ENCODE peak calls at places on chromosomes 11 and 22, in ten cellular contexts. One of them, this sample, is unnamed. For H3K4me1, the result is how much of the 10 kb centered on the place peaks cover.

GRCh38 chr11:68028802-68029475 is 1.5 kb upstream of the NDUFS8 start:
- DNase-seq in Panc1: no peak
- DNase-seq in GM23338: no peak
- DNase-seq in H9: no peak
- DNase-seq in neural progenitor cell: no peak
- DNase-seq in Peyer's patch: no peak
- DNase-seq in left ventricle myocardium inferior: no peak
- DNase-seq in astrocyte: no peak
- DNase-seq in body of pancreas: no peak
- DNase-seq in foreskin keratinocyte: no peak
- DNase-seq in this sample: no peak

GRCh38 chr11:8652140-8652539 is 30.3 kb downstream of the TRIM66 start:
- DNase-seq in Peyer's patch: no peak
- DNase-seq in neural progenitor cell: no peak
- DNase-seq in body of pancreas: no peak
- DNase-seq in left ventricle myocardium inferior: no peak
- DNase-seq in H9: no peak
- DNase-seq in Panc1: peak
- DNase-seq in GM23338: no peak
- DNase-seq in astrocyte: peak
- DNase-seq in foreskin keratinocyte: peak
- DNase-seq in this sample: no peak

GRCh38 chr22:44411226-44412135 is 86.6 kb downstream of the RTL6 start:
- DNase-seq in foreskin keratinocyte: no peak
- DNase-seq in Peyer's patch: peak
- DNase-seq in Panc1: no peak
- DNase-seq in neural progenitor cell: no peak
- DNase-seq in H9: peak
- DNase-seq in body of pancreas: no peak
- DNase-seq in left ventricle myocardium inferior: no peak
- DNase-seq in GM23338: no peak
- DNase-seq in astrocyte: no peak
- DNase-seq in this sample: no peak

GRCh38 chr11:33588056-33588455 is 112.6 kb downstream of the C11orf91 start:
- DNase-seq in foreskin keratinocyte: no peak
- DNase-seq in astrocyte: no peak
- DNase-seq in Panc1: no peak
- DNase-seq in body of pancreas: no peak
- DNase-seq in GM23338: peak
- DNase-seq in H9: no peak
- DNase-seq in neural progenitor cell: peak
- DNase-seq in left ventricle myocardium inferior: no peak
- DNase-seq in Peyer's patch: no peak
- DNase-seq in this sample: no peak

GRCh38 chr11:127345819-127346459 is 345.4 kb upstream of the KIRREL3 start:
- DNase-seq in Peyer's patch: no peak
- DNase-seq in GM23338: peak
- DNase-seq in neural progenitor cell: peak
- DNase-seq in left ventricle myocardium inferior: peak
- DNase-seq in foreskin keratinocyte: peak
- DNase-seq in Panc1: peak
- DNase-seq in H9: peak
- DNase-seq in body of pancreas: peak
- DNase-seq in astrocyte: peak
- DNase-seq in this sample: no peak

GRCh38 chr11:115092516-115092915 is 411.7 kb downstream of the CADM1 start:
- DNase-seq in neural progenitor cell: no peak
- DNase-seq in Panc1: no peak
- DNase-seq in GM23338: no peak
- DNase-seq in body of pancreas: no peak
- DNase-seq in left ventricle myocardium inferior: no peak
- DNase-seq in H9: no peak
- DNase-seq in astrocyte: no peak
- DNase-seq in Peyer's patch: no peak
- DNase-seq in foreskin keratinocyte: peak
- DNase-seq in this sample: no peak

GRCh38 chr11:1194977-1195689 is 27.7 kb upstream of the MUC5B start:
- DNase-seq in astrocyte: no peak
- DNase-seq in neural progenitor cell: no peak
- DNase-seq in left ventricle myocardium inferior: peak
- DNase-seq in foreskin keratinocyte: no peak
- DNase-seq in GM23338: no peak
- DNase-seq in body of pancreas: peak
- DNase-seq in Peyer's patch: peak
- DNase-seq in H9: no peak
- DNase-seq in Panc1: no peak
- DNase-seq in this sample: peak

GRCh38 chr11:108805030-108805429 is 140.2 kb downstream of the DDX10 start:
- DNase-seq in left ventricle myocardium inferior: no peak
- DNase-seq in Peyer's patch: no peak
- DNase-seq in Panc1: no peak
- DNase-seq in astrocyte: no peak
- DNase-seq in neural progenitor cell: no peak
- DNase-seq in GM23338: no peak
- DNase-seq in foreskin keratinocyte: no peak
- DNase-seq in H9: no peak
- DNase-seq in body of pancreas: no peak
- DNase-seq in this sample: no peak

GRCh38 chr11:128532016-128532570 is 55.3 kb downstream of the ETS1 start:
- DNase-seq in left ventricle myocardium inferior: no peak
- DNase-seq in Panc1: no peak
- DNase-seq in foreskin keratinocyte: peak
- DNase-seq in Peyer's patch: no peak
- DNase-seq in H9: no peak
- DNase-seq in GM23338: no peak
- DNase-seq in astrocyte: no peak
- DNase-seq in neural progenitor cell: no peak
- DNase-seq in body of pancreas: peak
- DNase-seq in this sample: no peak

GRCh38 chr22:25008666-25009065 is 56.1 kb downstream of the KIAA1671 start:
- DNase-seq in Panc1: no peak
- DNase-seq in astrocyte: no peak
- DNase-seq in GM23338: no peak
- DNase-seq in Peyer's patch: no peak
- DNase-seq in foreskin keratinocyte: peak
- DNase-seq in H9: no peak
- DNase-seq in body of pancreas: no peak
- DNase-seq in neural progenitor cell: no peak
- DNase-seq in left ventricle myocardium inferior: peak
- DNase-seq in this sample: no peak

GRCh38 chr22:40560994-40561515 is 75.5 kb downstream of the MRTFA start:
- DNase-seq in body of pancreas: no peak
- DNase-seq in H9: no peak
- DNase-seq in astrocyte: no peak
- DNase-seq in Peyer's patch: no peak
- DNase-seq in left ventricle myocardium inferior: no peak
- DNase-seq in Panc1: no peak
- DNase-seq in neural progenitor cell: no peak
- DNase-seq in GM23338: no peak
- DNase-seq in foreskin keratinocyte: no peak
- DNase-seq in this sample: no peak

GRCh38 chr11:86292912-86293606 is 9.0 kb upstream of the HIKESHI start:
- DNase-seq in left ventricle myocardium inferior: no peak
- DNase-seq in Panc1: no peak
- DNase-seq in H9: no peak
- DNase-seq in foreskin keratinocyte: no peak
- DNase-seq in GM23338: no peak
- DNase-seq in neural progenitor cell: no peak
- DNase-seq in astrocyte: no peak
- DNase-seq in body of pancreas: no peak
- DNase-seq in Peyer's patch: no peak
- DNase-seq in this sample: no peak

GRCh38 chr11:2302844-2303626 is 1.2 kb downstream of the TSPAN32 start:
- DNase-seq in foreskin keratinocyte: no peak
- DNase-seq in astrocyte: no peak
- DNase-seq in Peyer's patch: peak
- DNase-seq in GM23338: no peak
- DNase-seq in left ventricle myocardium inferior: peak
- DNase-seq in body of pancreas: peak
- DNase-seq in Panc1: no peak
- DNase-seq in neural progenitor cell: no peak
- DNase-seq in H9: peak
- DNase-seq in this sample: no peak

GRCh38 chr11:64947202-64947814 is 11.6 kb upstream of the GPHA2 start:
- DNase-seq in left ventricle myocardium inferior: no peak
- DNase-seq in neural progenitor cell: no peak
- DNase-seq in GM23338: no peak
- DNase-seq in Panc1: no peak
- DNase-seq in foreskin keratinocyte: no peak
- DNase-seq in Peyer's patch: no peak
- DNase-seq in H9: no peak
- DNase-seq in astrocyte: no peak
- DNase-seq in body of pancreas: no peak
- DNase-seq in this sample: no peak

DNA sequence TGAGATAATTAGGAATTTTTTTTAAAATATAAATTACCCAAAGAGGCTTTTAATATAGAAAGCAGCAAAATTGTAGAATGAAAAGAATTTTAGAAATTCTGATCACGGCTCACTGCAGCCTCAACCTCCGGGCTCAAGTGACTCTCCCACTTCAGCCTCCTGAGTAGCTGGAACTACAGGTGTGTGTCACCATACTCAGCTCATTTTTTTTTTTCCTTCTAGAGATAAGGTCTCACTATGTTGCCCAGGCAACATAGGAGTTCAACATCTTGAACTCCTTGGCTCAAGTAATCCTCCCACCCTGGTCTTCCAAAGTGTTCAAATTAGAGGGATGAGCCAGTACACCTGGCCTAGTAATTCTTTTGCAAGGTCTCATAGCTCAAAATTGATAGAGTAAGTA is 76.7 kb downstream of the ATG16L2 start:
- DNase-seq in astrocyte: no peak
- DNase-seq in H9: no peak
- DNase-seq in neural progenitor cell: no peak
- DNase-seq in foreskin keratinocyte: no peak
- DNase-seq in Peyer's patch: no peak
- DNase-seq in Panc1: no peak
- DNase-seq in left ventricle myocardium inferior: no peak
- DNase-seq in body of pancreas: no peak
- DNase-seq in GM23338: no peak
- DNase-seq in this sample: no peak
- H3K4me1 ChIP-seq in astrocyte: under half
- H3K4me1 ChIP-seq in H9: under half
- H3K4me1 ChIP-seq in neural progenitor cell: under half
- H3K4me1 ChIP-seq in foreskin keratinocyte: under half
- H3K4me1 ChIP-seq in Peyer's patch: under half
- H3K4me1 ChIP-seq in Panc1: under half
- H3K4me1 ChIP-seq in left ventricle myocardium inferior: under half
- H3K4me1 ChIP-seq in body of pancreas: under half
- H3K4me1 ChIP-seq in GM23338: under half
- H3K4me1 ChIP-seq in this sample: under half

DNA sequence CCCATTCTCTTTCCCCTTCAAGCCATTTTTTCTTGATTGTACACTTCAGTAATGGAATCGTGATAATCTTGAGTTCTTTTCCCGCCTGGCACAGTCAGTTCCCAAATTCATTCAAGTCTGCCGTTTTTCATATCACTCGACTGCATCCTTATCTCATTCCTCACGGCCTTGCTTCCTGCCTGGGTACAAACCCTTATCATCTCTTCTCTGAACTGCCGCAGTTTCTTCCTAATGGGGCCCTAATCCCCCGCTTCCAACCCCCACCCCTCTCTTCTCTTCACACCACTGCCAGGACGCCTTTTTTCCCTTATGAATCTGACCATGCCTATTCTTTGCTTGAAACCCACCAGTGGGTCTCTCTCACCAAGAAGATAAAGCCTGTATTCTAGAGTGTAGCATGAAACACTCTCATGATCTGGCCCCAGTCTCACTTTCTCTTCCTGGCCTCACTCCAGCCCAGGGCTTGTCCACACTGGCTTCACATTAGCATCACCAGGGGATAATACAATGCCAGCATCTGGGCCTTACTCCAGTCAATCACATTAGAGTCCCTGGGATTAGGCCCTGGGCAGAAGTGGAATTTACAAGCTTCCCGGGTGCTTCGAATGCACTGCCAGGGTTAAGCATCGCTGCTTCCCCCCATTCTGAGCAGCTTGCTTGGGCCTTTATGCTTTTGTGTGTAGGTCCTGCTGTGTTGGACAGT is 102.1 kb downstream of the FBXO7 start:
- DNase-seq in astrocyte: no peak
- DNase-seq in H9: no peak
- DNase-seq in Peyer's patch: no peak
- DNase-seq in body of pancreas: no peak
- DNase-seq in left ventricle myocardium inferior: no peak
- DNase-seq in Panc1: no peak
- DNase-seq in foreskin keratinocyte: peak
- DNase-seq in neural progenitor cell: peak
- DNase-seq in GM23338: no peak
- DNase-seq in this sample: no peak
- H3K4me1 ChIP-seq in astrocyte: under half
- H3K4me1 ChIP-seq in H9: under half
- H3K4me1 ChIP-seq in Peyer's patch: under half
- H3K4me1 ChIP-seq in body of pancreas: under half
- H3K4me1 ChIP-seq in left ventricle myocardium inferior: under half
- H3K4me1 ChIP-seq in Panc1: under half
- H3K4me1 ChIP-seq in foreskin keratinocyte: under half
- H3K4me1 ChIP-seq in neural progenitor cell: under half
- H3K4me1 ChIP-seq in GM23338: under half
- H3K4me1 ChIP-seq in this sample: under half

DNA sequence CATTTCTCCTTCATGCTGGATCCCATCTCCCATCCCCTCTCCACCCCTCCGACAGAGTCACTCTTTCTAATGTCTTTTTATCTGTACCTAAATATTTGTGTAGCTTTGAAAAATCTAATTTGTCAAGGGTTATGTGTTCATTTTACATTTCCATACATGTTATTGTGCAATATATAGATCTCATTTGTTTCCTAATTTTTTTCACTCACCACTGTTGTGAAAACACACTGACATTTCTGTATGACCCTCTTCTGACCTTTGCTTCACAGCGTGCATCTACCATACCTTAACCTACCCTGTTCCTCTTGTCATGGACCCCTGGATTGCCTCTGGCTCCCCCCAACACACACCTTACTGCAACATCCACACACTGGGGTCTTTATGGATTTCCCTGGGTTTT is 942.9 kb downstream of the TBC1D22A start:
- DNase-seq in H9: no peak
- DNase-seq in GM23338: no peak
- DNase-seq in body of pancreas: no peak
- DNase-seq in foreskin keratinocyte: no peak
- DNase-seq in Panc1: no peak
- DNase-seq in left ventricle myocardium inferior: no peak
- DNase-seq in Peyer's patch: no peak
- DNase-seq in neural progenitor cell: no peak
- DNase-seq in astrocyte: no peak
- DNase-seq in this sample: no peak
- H3K4me1 ChIP-seq in H9: under half
- H3K4me1 ChIP-seq in GM23338: under half
- H3K4me1 ChIP-seq in body of pancreas: under half
- H3K4me1 ChIP-seq in foreskin keratinocyte: under half
- H3K4me1 ChIP-seq in Panc1: under half
- H3K4me1 ChIP-seq in left ventricle myocardium inferior: under half
- H3K4me1 ChIP-seq in Peyer's patch: under half
- H3K4me1 ChIP-seq in neural progenitor cell: under half
- H3K4me1 ChIP-seq in astrocyte: under half
- H3K4me1 ChIP-seq in this sample: under half

DNA sequence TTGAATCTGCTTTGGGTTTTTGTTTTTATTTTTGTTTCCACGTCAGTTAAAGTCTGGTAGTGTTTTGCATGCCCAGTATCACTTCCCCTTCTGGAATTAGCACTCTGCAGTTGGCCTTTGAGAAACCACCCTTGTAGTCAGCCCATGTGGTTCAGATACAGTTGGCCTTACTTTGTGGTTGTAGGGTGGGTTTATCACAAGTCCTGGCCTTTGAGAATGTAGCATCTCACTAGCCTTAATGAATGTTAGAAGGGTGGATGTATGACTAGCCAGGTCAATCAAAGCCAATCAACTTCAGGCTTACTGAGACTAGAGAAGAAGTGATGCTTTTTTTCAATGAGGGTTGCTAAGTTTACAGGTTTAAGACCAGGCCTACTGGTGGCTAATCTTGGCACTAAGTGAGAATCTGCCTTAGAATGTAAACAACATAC is 19.8 kb downstream of the ARL14EP start:
- DNase-seq in astrocyte: no peak
- DNase-seq in foreskin keratinocyte: no peak
- DNase-seq in left ventricle myocardium inferior: no peak
- DNase-seq in H9: no peak
- DNase-seq in body of pancreas: no peak
- DNase-seq in GM23338: no peak
- DNase-seq in Panc1: no peak
- DNase-seq in Peyer's patch: no peak
- DNase-seq in neural progenitor cell: no peak
- DNase-seq in this sample: no peak
- H3K4me1 ChIP-seq in astrocyte: under half
- H3K4me1 ChIP-seq in foreskin keratinocyte: under half
- H3K4me1 ChIP-seq in left ventricle myocardium inferior: under half
- H3K4me1 ChIP-seq in H9: under half
- H3K4me1 ChIP-seq in body of pancreas: under half
- H3K4me1 ChIP-seq in GM23338: under half
- H3K4me1 ChIP-seq in Panc1: under half
- H3K4me1 ChIP-seq in Peyer's patch: under half
- H3K4me1 ChIP-seq in neural progenitor cell: under half
- H3K4me1 ChIP-seq in this sample: under half